ENCODE peak calls at places on chromosomes 12 and 14, in ten cellular contexts. X is anterior cingulate cortex; P is epithelial cell of esophagus; T is stimulated activated CD4-positive, alpha-beta T cell treated with anti-CD3 and anti-CD28 coated beads, Interleukin-4, amount 100 ng/mL, for 48 hours; S is brain microvascular endothelial cell; Q is HCEC 1CT; N is EH; K is NCI-H1092 treated with DMSO at 0.1 percent for 48 hours; A is cardiac muscle cell; U is fibroblast of the aortic adventitia. Y is an unnamed sample.

GRCh38 chr12:105445261-105446015 is 114.9 kb downstream of the C12orf75 start:
- DNase-seq in N (peak; percentile 90), S (peak; percentile 74), A (peak; percentile 45), P (peak; percentile 63), Q (no peak), X (no peak), T (no peak), U (peak; percentile 80), K (no peak), Y (peak; percentile 31)

GRCh38 chr12:124637586-124637985 is 70.2 kb upstream of the NCOR2 start:
- DNase-seq in S (no peak), U (no peak), K (no peak), X (no peak), T (no peak), N (peak; percentile 33), A (no peak), Q (no peak), P (peak; percentile 50), Y (no peak)

GRCh38 chr14:92644166-92644565 is 104.3 kb downstream of the LGMN start:
- DNase-seq in X (no peak), K (no peak), T (no peak), S (peak; percentile 24), N (peak; percentile 84), P (peak; percentile 88), A (peak; percentile 47), U (peak; percentile 42), Q (peak; percentile 83), Y (peak; percentile 85)

GRCh38 chr12:30796508-30796780 is 41.7 kb upstream of the CAPRIN2 start:
- DNase-seq in K (peak; percentile 32), X (no peak), A (peak; percentile 73), N (peak; percentile 75), U (peak; percentile 73), P (peak; percentile 34), S (peak; percentile 51), Q (peak; percentile 62), T (no peak), Y (peak; percentile 67)

GRCh38 chr12:66393890-66394289 is 91.6 kb downstream of the HELB start:
- DNase-seq in A (no peak), X (no peak), U (no peak), S (no peak), P (no peak), K (no peak), Q (no peak), N (no peak), T (no peak), Y (no peak)

GRCh38 chr14:32865827-32866376 is 72.8 kb upstream of the NPAS3 start:
- DNase-seq in N (no peak), P (no peak), A (no peak), K (no peak), X (no peak), Q (no peak), S (no peak), T (no peak), U (no peak), Y (no peak)

GRCh38 chr14:51341338-51341737 is 101.3 kb downstream of the TMX1 start:
- DNase-seq in T (no peak), S (no peak), P (peak; percentile 70), Q (peak; percentile 17), N (no peak), K (no peak), X (no peak), U (no peak), A (no peak), Y (no peak)

GRCh38 chr12:111338096-111338495 is 30.8 kb downstream of the PHETA1 start:
- DNase-seq in N (no peak), K (no peak), Q (no peak), P (no peak), A (no peak), T (no peak), U (no peak), S (no peak), X (no peak), Y (no peak)

GRCh38 chr12:107244584-107244983 is 151.2 kb upstream of the CRY1 start:
- DNase-seq in U (no peak), P (no peak), N (no peak), X (no peak), K (no peak), Q (no peak), S (no peak), T (no peak), A (no peak), Y (no peak)

GRCh38 chr14:33618361-33619095 is 332.3 kb downstream of the EGLN3 start:
- DNase-seq in K (no peak), S (no peak), N (no peak), Q (no peak), U (no peak), X (no peak), T (no peak), A (no peak), P (no peak), Y (no peak)

GRCh38 chr12:113070117-113070906 is 13.8 kb downstream of the DTX1 start:
- DNase-seq in S (no peak), N (no peak), K (no peak), U (no peak), P (no peak), A (no peak), Q (no peak), T (peak; percentile 33), X (no peak), Y (no peak)

GRCh38 chr14:44846232-44846824 is 115.4 kb downstream of the KLHL28 start:
- DNase-seq in U (peak; percentile 73), Q (peak; percentile 30), K (peak; percentile 76), A (peak; percentile 72), X (no peak), T (no peak), P (peak; percentile 54), N (peak; percentile 47), S (peak; percentile 28), Y (peak; percentile 55)

GRCh38 chr12:110578522-110579238 is 4.4 kb downstream of the PPTC7 start:
- DNase-seq in T (no peak), U (no peak), S (no peak), A (no peak), X (no peak), Q (no peak), K (no peak), P (peak; percentile 81), N (no peak), Y (no peak)